ENCODE peak calls at places on chromosomes 7 and 10, in four cellular contexts. N is SK-N-SH, O is DND-41, J is trophoblast cell. A is an unnamed sample.

GRCh38 chr7:148588891-148589215 is 1.7 kb upstream of the C7orf33 start:
- DNase-seq in N (no peak), O (no peak), J (no peak), A (peak; percentile 4)

GRCh38 chr10:117216611-117217195 is 19.4 kb downstream of the KCNK18 start:
- DNase-seq in N (peak; percentile 94), O (peak; percentile 10), J (peak; percentile 33), A (peak; percentile 70)

GRCh38 chr10:12780634-12781601 is 220.6 kb downstream of the CCDC3 start:
- DNase-seq in N (no peak), O (no peak), J (peak; percentile 7), A (no peak)

GRCh38 chr10:84076047-84076388 is 63.3 kb upstream of the GHITM start:
- DNase-seq in N (no peak), O (no peak), J (no peak), A (no peak)

GRCh38 chr10:119003572-119004289 is 25.8 kb upstream of the NANOS1 start:
- DNase-seq in N (no peak), O (no peak), J (no peak), A (no peak)

GRCh38 chr7:90692947-90693346 is 96.8 kb downstream of the CDK14 start:
- DNase-seq in N (no peak), O (no peak), J (no peak), A (no peak)

GRCh38 chr10:119466655-119467054 is 75.9 kb downstream of the RGS10 start:
- DNase-seq in N (no peak), O (no peak), J (no peak), A (no peak)

GRCh38 chr10:82438277-82438676 is 563.3 kb downstream of the NRG3 start:
- DNase-seq in N (no peak), O (no peak), J (no peak), A (no peak)

GRCh38 chr7:150403376-150404171 is 24.4 kb downstream of the ZNF775 start:
- DNase-seq in N (no peak), O (peak; percentile 56), J (no peak), A (no peak)

GRCh38 chr10:71395621-71396020 is 1.1 kb upstream of the CDH23 start:
- DNase-seq in N (peak; percentile 49), O (no peak), J (peak; percentile 21), A (no peak)

GRCh38 chr10:83108565-83109333 is 1030.6 kb upstream of the GHITM start:
- DNase-seq in N (no peak), O (no peak), J (no peak), A (no peak)

GRCh38 chr7:620052-620451 is 100.4 kb upstream of the PDGFA start:
- DNase-seq in N (no peak), O (no peak), J (no peak), A (no peak)

GRCh38 chr10:122688293-122688989 is 11.2 kb downstream of the C10orf120 start:
- DNase-seq in N (no peak), O (no peak), J (no peak), A (no peak)

GRCh38 chr10:60419249-60419648 is 29.6 kb upstream of the ANK3 start:
- DNase-seq in N (no peak), O (no peak), J (no peak), A (no peak)

GRCh38 chr10:114486938-114487814 is 82.9 kb upstream of the AFAP1L2 start:
- DNase-seq in N (peak; percentile 37), O (no peak), J (no peak), A (peak; percentile 32)

GRCh38 chr7:108016841-108017775 is 14.1 kb upstream of the LAMB1 start:
- DNase-seq in N (peak; percentile 36), O (no peak), J (no peak), A (no peak)

GRCh38 chr10:123512881-123513822 is 153.0 kb upstream of the GPR26 start:
- DNase-seq in N (peak; percentile 55), O (no peak), J (no peak), A (no peak)

GRCh38 chr7:36810476-36810875 is 86.2 kb upstream of the AOAH start:
- DNase-seq in N (no peak), O (no peak), J (no peak), A (no peak)

GRCh38 chr7:106488465-106488864 is 172.5 kb downstream of the CCDC71L start:
- DNase-seq in N (no peak), O (no peak), J (no peak), A (no peak)

GRCh38 chr7:96931891-96932290 is 73.5 kb upstream of the DLX6 start:
- DNase-seq in N (no peak), O (no peak), J (peak; percentile 65), A (no peak)

GRCh38 chr10:100330128-100330527 is at the start of gene PKD2L1:
- DNase-seq in N (no peak), O (no peak), J (no peak), A (no peak)

GRCh38 chr7:1024331-1024761 is 20.0 kb upstream of the GPR146 start:
- DNase-seq in N (no peak), O (no peak), J (no peak), A (peak; percentile 78)

GRCh38 chr7:29065458-29065857 is 80.9 kb downstream of the CPVL start:
- DNase-seq in N (no peak), O (no peak), J (no peak), A (no peak)

GRCh38 chr7:151861881-151862280 is 15.0 kb downstream of the PRKAG2 start:
- DNase-seq in N (no peak), O (no peak), J (no peak), A (no peak)

GRCh38 chr10:95260397-95260881 is 30.4 kb downstream of the PDLIM1 start:
- DNase-seq in N (no peak), O (no peak), J (peak; percentile 79), A (peak; percentile 91)
- H3K79me2 ChIP-seq in N (peaks cover 8% of the 10 kb centered on the region), O (no peaks in the 10 kb centered on the region), J (peaks cover 8% of the 10 kb centered on the region), A (peaks cover 37% of the 10 kb centered on the region)

GRCh38 chr7:133436014-133436428 is 183.1 kb downstream of the EXOC4 start:
- DNase-seq in N (no peak), O (no peak), J (no peak), A (no peak)

GRCh38 chr7:133433165-133433812 is 180.4 kb downstream of the EXOC4 start:
- DNase-seq in N (no peak), O (no peak), J (no peak), A (no peak)

GRCh38 chr7:133442818-133443217 is 189.9 kb downstream of the EXOC4 start:
- DNase-seq in N (no peak), O (no peak), J (no peak), A (no peak)

GRCh38 chr7:133434246-133434865 is 181.5 kb downstream of the EXOC4 start:
- DNase-seq in N (peak; percentile 61), O (peak; percentile 26), J (no peak), A (peak; percentile 40)

DNA sequence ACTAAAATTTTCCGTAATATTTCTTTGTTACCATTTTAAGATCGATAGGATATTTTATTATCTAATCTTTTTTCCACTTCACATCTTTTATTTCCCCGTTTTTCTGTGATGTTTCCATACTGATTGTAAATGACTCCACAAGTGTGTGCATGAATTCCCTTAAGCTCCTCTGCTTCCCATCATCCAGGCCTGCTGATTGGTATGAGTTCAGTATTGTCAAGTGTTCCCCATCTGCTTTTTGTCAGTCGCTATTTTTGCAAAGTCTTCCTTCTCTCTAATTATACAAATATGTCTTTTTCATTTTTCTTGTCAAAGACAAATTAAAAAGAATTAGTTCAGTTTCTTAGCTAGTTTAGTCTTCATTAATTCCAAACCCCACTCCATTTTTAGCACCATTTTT is 184.7 kb downstream of the EXOC4 start:
- DNase-seq in N (no peak), O (no peak), J (no peak), A (no peak)
- H3K4me3 ChIP-seq in N (no peak overlapping the region), O (no peak overlapping the region), J (no peak overlapping the region), A (no peak overlapping the region)

GRCh38 chr10:80472234-80473095 is 18.4 kb downstream of the TSPAN14 start:
- DNase-seq in N (no peak), O (no peak), J (no peak), A (no peak)
- H3K79me2 ChIP-seq in N (peaks cover 99% of the 10 kb centered on the region), O (peaks cover 26% of the 10 kb centered on the region), J (peaks cover 19% of the 10 kb centered on the region), A (no peaks in the 10 kb centered on the region)

GRCh38 chr7:100396421-100396982 is 23.2 kb downstream of the PILRA start:
- DNase-seq in N (no peak), O (peak; percentile 46), J (no peak), A (peak; percentile 87)
- H3K4me3 ChIP-seq in N (no peak overlapping the region), O (no peak overlapping the region), J (no peak overlapping the region), A (no peak overlapping the region)

DNA sequence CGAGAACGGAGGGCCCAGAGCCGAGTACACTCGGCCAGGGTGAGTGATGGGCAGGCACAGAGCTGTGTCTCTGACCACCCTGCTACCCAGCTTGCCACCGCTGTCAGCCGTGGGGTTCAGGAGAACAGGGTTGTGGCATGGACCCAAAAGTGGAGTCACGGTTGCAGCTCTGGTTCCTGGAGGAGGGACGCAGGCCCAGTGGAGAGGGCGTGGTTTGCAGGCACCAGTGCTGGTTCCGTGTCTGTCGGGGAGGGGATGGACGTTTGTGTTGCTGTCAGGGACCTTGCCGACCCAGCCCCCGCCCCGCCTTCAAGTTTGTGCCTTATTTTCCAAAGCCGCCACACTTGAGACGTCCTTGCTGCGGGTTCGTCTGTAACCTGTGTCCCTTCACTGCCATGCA is 45.1 kb upstream of the AP5Z1 start:
- DNase-seq in N (no peak), O (no peak), J (no peak), A (no peak)
- H3K79me2 ChIP-seq in N (peaks cover 74% of the 10 kb centered on the region), O (peaks cover 95% of the 10 kb centered on the region), J (peaks cover 2% of the 10 kb centered on the region), A (peaks cover 92% of the 10 kb centered on the region)

GRCh38 chr10:130020651-130021372 is 56.7 kb upstream of the EBF3 start:
- DNase-seq in N (no peak), O (peak; percentile 13), J (no peak), A (no peak)

GRCh38 chr10:130022071-130022470 is 58.0 kb upstream of the EBF3 start:
- DNase-seq in N (no peak), O (no peak), J (no peak), A (no peak)

GRCh38 chr10:130021373-130021950 is 57.4 kb upstream of the EBF3 start:
- DNase-seq in N (no peak), O (no peak), J (no peak), A (no peak)

GRCh38 chr10:130023454-130024230 is 59.6 kb upstream of the EBF3 start:
- DNase-seq in N (no peak), O (no peak), J (no peak), A (no peak)

DNA sequence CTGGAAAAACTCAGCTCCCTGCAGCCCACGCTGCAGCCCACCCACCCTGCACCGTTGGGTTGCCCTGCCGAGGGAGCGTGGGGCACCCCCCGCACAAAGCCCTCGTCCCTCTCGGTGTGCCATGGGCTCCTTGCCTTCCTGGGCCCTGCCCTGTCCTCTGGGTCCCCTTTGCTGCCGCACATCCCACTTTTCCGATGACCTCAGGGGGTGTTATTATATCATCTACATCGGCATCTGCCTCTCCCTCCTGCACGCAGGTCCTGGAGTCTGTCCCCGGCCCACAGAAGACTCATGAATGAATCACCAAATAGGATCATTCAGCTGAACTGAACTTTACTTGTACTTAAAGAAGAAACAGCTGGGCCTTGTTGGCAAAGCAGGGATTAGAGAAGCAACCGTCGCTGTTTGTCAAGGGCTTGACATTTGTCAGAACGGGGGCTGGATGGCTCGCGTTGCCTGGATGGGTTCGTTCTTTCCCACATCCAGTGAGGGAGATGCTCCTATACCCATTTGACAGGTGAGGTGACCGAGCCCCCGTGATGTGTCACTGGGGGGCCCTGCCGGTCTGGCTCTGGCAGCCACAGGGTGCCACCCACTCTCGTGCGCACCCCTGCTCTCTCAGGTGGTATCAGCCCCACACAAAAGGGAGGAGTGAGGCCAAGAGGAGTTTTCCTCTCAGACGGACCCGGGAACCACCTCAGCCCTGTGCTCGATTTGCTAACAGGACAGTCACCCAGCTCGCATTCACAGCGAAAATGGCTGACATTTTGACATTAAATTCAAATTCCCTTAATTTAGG is 58.6 kb upstream of the EBF3 start:
- DNase-seq in N (no peak), O (no peak), J (no peak), A (no peak)
- H3K4me3 ChIP-seq in N (no peak overlapping the region), O (no peak overlapping the region), J (no peak overlapping the region), A (no peak overlapping the region)

A was measured in MM.1S.